ENCODE peak calls at places on chromosomes 6 and 20, in six cellular contexts. A is OCI-LY7; V is cardiac muscle cell; Z is A549; W is breast epithelium; C is effector memory CD4-positive, alpha-beta T cell. J is an unnamed sample.

GRCh38 chr6:28606424-28607391 is 81.0 kb downstream of the GPX5 start:
- DNase-seq in A (peak), V (peak), Z (peak), W (no peak), C (no peak), J (no peak)

GRCh38 chr6:34663887-34664269 is 32.7 kb downstream of the ILRUN start:
- DNase-seq in A (no peak), V (no peak), Z (peak), W (no peak), C (no peak), J (no peak)

GRCh38 chr20:38033330-38034107 is at the start of the genes RPRD1B and TTI1:
- DNase-seq in A (peak), V (peak), Z (peak), W (peak), C (peak), J (peak)

GRCh38 chr6:160348552-160349441 is 619 bp downstream of the SLC22A3 start:
- DNase-seq in A (no peak), V (peak), Z (peak), W (no peak), C (no peak), J (no peak)

GRCh38 chr6:121657972-121658371 is 222.5 kb downstream of the GJA1 start:
- DNase-seq in A (no peak), V (no peak), Z (no peak), W (no peak), C (no peak), J (no peak)

GRCh38 chr20:382291-383115 is 1.9 kb downstream of the TRIB3 start:
- DNase-seq in A (no peak), V (no peak), Z (no peak), W (no peak), C (no peak), J (no peak)

GRCh38 chr6:113634352-113635163 is 222.6 kb upstream of the MARCKS start:
- DNase-seq in A (peak), V (no peak), Z (peak), W (no peak), C (no peak), J (no peak)

GRCh38 chr6:141483561-141484061 is 649.1 kb upstream of the GJE1 start:
- DNase-seq in A (peak), V (no peak), Z (peak), W (no peak), C (peak), J (no peak)

GRCh38 chr6:124073021-124073420 is 269.4 kb downstream of the NKAIN2 start:
- DNase-seq in A (no peak), V (no peak), Z (no peak), W (no peak), C (no peak), J (no peak)

GRCh38 chr20:13800728-13801134 is 15.9 kb downstream of the NDUFAF5 start:
- DNase-seq in A (no peak), V (peak), Z (peak), W (peak), C (no peak), J (peak)

GRCh38 chr6:108684809-108685329 is 124.2 kb downstream of the FOXO3 start:
- DNase-seq in A (no peak), V (no peak), Z (peak), W (no peak), C (no peak), J (no peak)

GRCh38 chr6:29628419-29629281 is 4.3 kb downstream of the GABBR1 start:
- DNase-seq in A (peak), V (peak), Z (peak), W (peak), C (peak), J (peak)

GRCh38 chr6:77653817-77654216 is 978 bp downstream of the MEI4 start:
- DNase-seq in A (no peak), V (no peak), Z (no peak), W (no peak), C (no peak), J (no peak)

GRCh38 chr20:36201198-36201597 is 35.1 kb upstream of the AAR2 start:
- DNase-seq in A (no peak), V (no peak), Z (no peak), W (no peak), C (no peak), J (no peak)

GRCh38 chr6:165052561-165053500 is 256.6 kb downstream of the C6orf118 start:
- DNase-seq in A (no peak), V (no peak), Z (no peak), W (no peak), C (no peak), J (no peak)

GRCh38 chr6:7732219-7732618 is 6.3 kb downstream of the BMP6 start:
- DNase-seq in A (no peak), V (no peak), Z (peak), W (no peak), C (no peak), J (no peak)
- H3K27ac ChIP-seq in A (no peak), V (no peak), Z (peak), W (no peak), C (no peak), J (no peak)

GRCh38 chr20:62362991-62363919 is 3.9 kb downstream of the LAMA5 start:
- DNase-seq in A (peak), V (no peak), Z (peak), W (no peak), C (no peak), J (no peak)

GRCh38 chr20:62360854-62361798 is 6.0 kb downstream of the LAMA5 start:
- DNase-seq in A (no peak), V (no peak), Z (peak), W (no peak), C (no peak), J (no peak)

GRCh38 chr20:62362590-62362940 is 4.5 kb downstream of the LAMA5 start:
- DNase-seq in A (no peak), V (no peak), Z (no peak), W (no peak), C (no peak), J (no peak)

GRCh38 chr20:62363920-62364851 is 2.9 kb downstream of the LAMA5 start:
- DNase-seq in A (no peak), V (no peak), Z (peak), W (no peak), C (no peak), J (no peak)

GRCh38 chr20:62361799-62362589 is 5.1 kb downstream of the LAMA5 start:
- DNase-seq in A (no peak), V (peak), Z (peak), W (no peak), C (no peak), J (no peak)
- H3K27ac ChIP-seq in A (no peak), V (peak), Z (peak), W (no peak), C (no peak), J (peak)

GRCh38 chr6:152636675-152637421 is at the start of gene SYNE1:
- DNase-seq in A (peak), V (peak), Z (peak), W (no peak), C (no peak), J (peak)

GRCh38 chr6:152635949-152636674 is 1.1 kb downstream of the SYNE1 start:
- DNase-seq in A (peak), V (peak), Z (no peak), W (no peak), C (no peak), J (peak)

GRCh38 chr6:152632383-152632782 is 4.8 kb downstream of the SYNE1 start:
- DNase-seq in A (no peak), V (no peak), Z (no peak), W (no peak), C (no peak), J (no peak)

GRCh38 chr6:152634773-152635172 is 2.4 kb downstream of the SYNE1 start:
- DNase-seq in A (no peak), V (no peak), Z (no peak), W (no peak), C (no peak), J (no peak)

GRCh38 chr6:152637422-152638047 is 373 bp upstream of the SYNE1 start:
- DNase-seq in A (no peak), V (no peak), Z (peak), W (no peak), C (no peak), J (no peak)
- H3K27ac ChIP-seq in A (no peak), V (no peak), Z (peak), W (no peak), C (no peak), J (peak)

DNA sequence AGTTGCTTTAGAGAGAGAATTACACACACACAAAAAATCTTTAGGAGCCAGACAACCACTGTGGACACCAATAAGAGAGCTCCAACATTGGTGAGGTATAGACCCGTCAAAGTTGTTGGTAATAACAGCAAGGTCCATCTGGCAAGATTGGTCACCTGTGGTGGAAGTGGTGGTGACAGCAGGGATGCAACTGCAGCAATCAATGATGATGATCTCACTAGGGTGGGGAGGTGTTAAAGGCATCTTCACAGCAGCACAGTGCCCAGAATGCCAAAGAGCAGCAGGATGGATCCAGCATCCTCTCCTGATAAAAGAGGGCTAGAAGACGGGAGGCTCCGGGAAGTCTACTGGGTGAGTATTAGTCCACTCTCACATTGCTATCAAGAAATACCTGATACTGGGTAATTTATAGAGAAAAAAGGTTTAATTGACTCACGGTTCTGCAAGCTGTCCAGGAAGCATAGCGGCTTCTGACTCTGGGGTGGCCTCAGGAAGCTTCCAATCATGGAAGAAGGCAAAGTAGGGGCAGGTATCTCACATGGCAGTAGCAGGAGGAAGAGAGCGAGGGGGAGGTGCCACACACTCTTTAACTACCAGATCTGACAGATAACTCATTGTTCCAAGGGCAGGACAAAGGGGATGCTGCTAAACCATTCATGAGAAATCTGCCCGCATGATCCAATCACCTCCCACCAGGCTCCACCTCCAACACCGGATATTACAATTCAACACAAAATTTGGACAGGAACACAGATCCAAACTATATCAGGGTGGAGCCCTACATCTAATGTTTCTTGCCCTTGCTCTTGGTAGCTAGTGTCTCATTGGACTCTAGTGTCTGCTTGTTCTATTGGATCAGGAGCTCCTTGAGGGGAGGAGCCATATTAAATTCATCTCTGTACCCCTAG is 48.9 kb downstream of the KLHL31 start:
- DNase-seq in A (no peak), V (no peak), Z (peak), W (no peak), C (no peak), J (no peak)
- H3K27ac ChIP-seq in A (no peak), V (no peak), Z (peak), W (no peak), C (no peak), J (no peak)

GRCh38 chr20:62753626-62754025 is 42.6 kb upstream of the MRGBP start:
- DNase-seq in A (no peak), V (no peak), Z (no peak), W (no peak), C (no peak), J (no peak)

GRCh38 chr20:62754122-62754990 is 41.9 kb upstream of the MRGBP start:
- DNase-seq in A (no peak), V (no peak), Z (no peak), W (no peak), C (no peak), J (no peak)

GRCh38 chr20:62751551-62752150 is 43.0 kb downstream of the NTSR1 start:
- DNase-seq in A (no peak), V (no peak), Z (no peak), W (no peak), C (no peak), J (no peak)

GRCh38 chr20:62752671-62753501 is 43.4 kb upstream of the MRGBP start:
- DNase-seq in A (no peak), V (no peak), Z (no peak), W (no peak), C (no peak), J (no peak)

GRCh38 chr20:62752181-62752670 is 43.6 kb downstream of the NTSR1 start:
- DNase-seq in A (no peak), V (no peak), Z (no peak), W (no peak), C (no peak), J (no peak)
- H3K27ac ChIP-seq in A (no peak), V (no peak), Z (peak), W (no peak), C (no peak), J (no peak)

GRCh38 chr6:69617163-69617562 is 179.6 kb downstream of the LMBRD1 start:
- DNase-seq in A (no peak), V (no peak), Z (no peak), W (no peak), C (no peak), J (no peak)
- H3K27ac ChIP-seq in A (no peak), V (no peak), Z (no peak), W (no peak), C (no peak), J (no peak)

DNA sequence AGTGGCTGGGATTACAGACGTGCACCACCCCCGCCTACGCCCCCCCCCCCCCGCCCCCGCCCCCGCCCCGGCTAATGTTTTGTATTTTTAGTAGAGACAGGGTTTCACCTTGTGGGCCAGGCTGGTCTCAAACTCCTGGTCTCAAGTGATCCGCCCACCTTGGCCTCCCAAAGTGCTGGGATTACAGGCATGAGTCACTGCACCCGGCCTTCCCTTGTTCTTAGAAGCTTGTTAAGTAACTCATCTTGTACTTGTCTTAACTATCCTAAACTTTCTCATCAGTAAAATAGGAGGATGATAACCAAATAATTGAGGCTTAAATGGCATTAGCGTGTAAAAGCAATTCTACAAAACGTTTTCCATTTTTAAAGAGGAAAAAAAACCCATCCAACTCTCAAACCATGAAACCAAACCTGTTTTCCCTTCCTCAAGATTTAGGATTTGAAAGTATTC is 4.2 kb downstream of the CDYL start:
- DNase-seq in A (no peak), V (no peak), Z (peak), W (no peak), C (no peak), J (peak)
- H3K27ac ChIP-seq in A (no peak), V (no peak), Z (peak), W (no peak), C (no peak), J (no peak)

GRCh38 chr6:52526634-52527033 is 50.2 kb downstream of the TRAM2 start:
- DNase-seq in A (no peak), V (no peak), Z (no peak), W (no peak), C (no peak), J (no peak)

GRCh38 chr6:52522655-52523054 is 54.2 kb downstream of the TRAM2 start:
- DNase-seq in A (no peak), V (no peak), Z (no peak), W (no peak), C (no peak), J (no peak)

GRCh38 chr6:52523363-52524207 is 53.3 kb downstream of the TRAM2 start:
- DNase-seq in A (no peak), V (no peak), Z (no peak), W (no peak), C (no peak), J (no peak)

GRCh38 chr6:52527436-52527835 is 49.4 kb downstream of the TRAM2 start:
- DNase-seq in A (no peak), V (no peak), Z (no peak), W (no peak), C (no peak), J (no peak)

DNA sequence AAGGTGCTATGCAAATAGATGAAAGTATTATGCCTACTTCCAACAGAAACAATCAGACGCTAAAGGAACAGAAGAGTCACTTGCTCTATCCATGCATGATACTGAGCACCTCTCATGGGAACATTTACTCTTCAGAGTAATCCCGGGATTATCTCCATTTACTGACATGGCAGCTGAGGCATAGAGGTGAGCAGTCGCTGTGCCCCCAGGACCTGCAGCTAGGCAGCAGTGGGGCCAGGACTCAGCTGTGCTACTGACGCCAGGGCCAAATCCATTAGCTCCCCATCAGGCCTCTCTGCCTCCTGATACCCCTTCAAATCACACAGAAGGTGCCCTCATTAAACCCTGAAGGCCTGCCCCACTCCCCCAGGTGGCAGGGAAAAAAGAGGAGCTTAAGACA is 51.9 kb downstream of the TRAM2 start:
- DNase-seq in A (no peak), V (no peak), Z (no peak), W (no peak), C (no peak), J (no peak)
- H3K27ac ChIP-seq in A (no peak), V (no peak), Z (no peak), W (no peak), C (no peak), J (no peak)

DNA sequence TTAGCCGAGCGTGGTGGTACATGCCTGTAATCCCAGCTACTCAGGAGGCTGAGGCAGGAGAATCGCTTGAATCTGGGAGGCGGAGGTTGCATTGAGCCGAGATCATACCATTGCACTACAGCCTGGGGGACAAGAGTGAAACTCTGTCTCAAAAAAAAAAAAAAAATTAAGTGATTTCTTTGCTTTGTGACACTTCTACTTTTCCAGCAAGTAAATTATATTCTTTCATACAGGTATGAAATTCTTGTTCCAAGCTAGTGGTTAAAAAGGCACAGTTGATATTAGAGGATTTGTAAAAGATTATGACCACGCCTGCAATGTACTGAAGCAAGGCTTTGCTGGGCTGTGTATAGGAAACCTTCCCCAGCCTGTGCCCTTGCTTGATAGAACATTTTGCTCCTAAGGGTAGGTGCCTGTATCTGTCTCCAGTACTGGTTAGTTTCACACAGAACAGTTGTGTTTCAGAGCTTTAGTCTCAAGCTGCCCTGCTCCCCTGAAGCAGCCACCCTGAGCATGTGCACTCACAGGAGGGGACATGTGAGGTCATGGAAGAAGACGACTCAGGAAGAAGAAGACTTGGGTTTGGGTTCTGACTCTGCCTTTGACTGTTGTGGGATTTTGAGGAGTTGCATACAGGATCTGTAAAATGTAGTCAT is 10.2 kb downstream of the PTPN1 start:
- DNase-seq in A (no peak), V (no peak), Z (no peak), W (no peak), C (no peak), J (no peak)
- H3K27ac ChIP-seq in A (no peak), V (no peak), Z (no peak), W (no peak), C (peak), J (no peak)

GRCh38 chr6:170290306-170291128 is at the start of gene DLL1:
- DNase-seq in A (no peak), V (peak), Z (no peak), W (no peak), C (no peak), J (peak)

GRCh38 chr6:170288091-170288631 is 2.7 kb downstream of the DLL1 start:
- DNase-seq in A (no peak), V (no peak), Z (no peak), W (no peak), C (no peak), J (no peak)

GRCh38 chr6:170291271-170292110 is 613 bp upstream of the DLL1 start:
- DNase-seq in A (peak), V (peak), Z (no peak), W (no peak), C (no peak), J (peak)

GRCh38 chr6:170289108-170289931 is 1.6 kb downstream of the DLL1 start:
- DNase-seq in A (no peak), V (no peak), Z (no peak), W (no peak), C (no peak), J (no peak)

DNA sequence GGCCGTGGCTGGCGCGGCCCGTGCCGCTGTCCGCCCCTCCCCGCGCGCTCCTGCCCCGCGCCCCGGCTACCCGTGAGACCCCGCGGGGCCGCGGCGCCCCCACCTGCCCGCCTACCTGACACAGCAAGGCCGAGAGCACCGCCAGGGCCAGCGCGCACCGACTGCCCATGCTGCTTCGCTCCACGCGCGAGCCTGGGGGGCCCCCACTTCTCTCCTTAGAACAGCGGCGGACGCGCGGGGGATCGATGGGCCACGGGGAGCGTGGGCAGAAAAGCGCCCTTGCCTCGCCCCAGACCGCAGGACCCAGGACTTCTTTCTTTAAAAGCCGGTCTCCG is 940 bp downstream of the DLL1 start:
- DNase-seq in A (no peak), V (no peak), Z (no peak), W (no peak), C (no peak), J (no peak)
- H3K27ac ChIP-seq in A (no peak), V (no peak), Z (peak), W (peak), C (no peak), J (peak)

J was measured in caudate nucleus.